ENCODE peak calls at places on chromosomes 4 and X, in four cellular contexts. F is K562, D is HepG2, K is GM12878. S is an unnamed sample.

GRCh38 chr4:67451464-67451863 is 93.8 kb downstream of the CENPC start:
- DNase-seq in F (no peak), D (no peak), K (no peak), S (no peak)

GRCh38 chr4:176758731-176759130 is 34.0 kb downstream of the VEGFC start:
- DNase-seq in F (no peak), D (no peak), K (no peak), S (no peak)

GRCh38 chr4:26719954-26720552 is 136.2 kb downstream of the TBC1D19 start:
- DNase-seq in F (peak), D (no peak), K (no peak), S (no peak)

GRCh38 chr4:14650127-14650526 is 352.2 kb upstream of the CPEB2 start:
- DNase-seq in F (no peak), D (no peak), K (no peak), S (no peak)

GRCh38 chr4:122968227-122968812 is 45.9 kb upstream of the NUDT6 start:
- DNase-seq in F (no peak), D (no peak), K (no peak), S (no peak)

GRCh38 chrX:104351173-104351769 is 96.5 kb upstream of the ESX1 start:
- DNase-seq in F (no peak), D (no peak), K (no peak), S (no peak)

GRCh38 chrX:46601283-46601682 is 27.7 kb downstream of the CHST7 start:
- DNase-seq in F (no peak), D (no peak), K (no peak), S (no peak)

GRCh38 chr4:183099537-183100297 is 660 bp downstream of the WWC2 start:
- DNase-seq in F (peak), D (peak), K (no peak), S (peak)

GRCh38 chrX:133983974-133984578 is 1.3 kb downstream of the GPC3 start:
- DNase-seq in F (no peak), D (no peak), K (no peak), S (no peak)

GRCh38 chrX:133986008-133986683 is 752 bp upstream of the GPC3 start:
- DNase-seq in F (no peak), D (no peak), K (no peak), S (no peak)

GRCh38 chrX:133987188-133987587 is 1.8 kb upstream of the GPC3 start:
- DNase-seq in F (no peak), D (peak), K (no peak), S (no peak)

GRCh38 chrX:133984857-133985163 is 584 bp downstream of the GPC3 start:
- DNase-seq in F (no peak), D (no peak), K (no peak), S (no peak)

DNA sequence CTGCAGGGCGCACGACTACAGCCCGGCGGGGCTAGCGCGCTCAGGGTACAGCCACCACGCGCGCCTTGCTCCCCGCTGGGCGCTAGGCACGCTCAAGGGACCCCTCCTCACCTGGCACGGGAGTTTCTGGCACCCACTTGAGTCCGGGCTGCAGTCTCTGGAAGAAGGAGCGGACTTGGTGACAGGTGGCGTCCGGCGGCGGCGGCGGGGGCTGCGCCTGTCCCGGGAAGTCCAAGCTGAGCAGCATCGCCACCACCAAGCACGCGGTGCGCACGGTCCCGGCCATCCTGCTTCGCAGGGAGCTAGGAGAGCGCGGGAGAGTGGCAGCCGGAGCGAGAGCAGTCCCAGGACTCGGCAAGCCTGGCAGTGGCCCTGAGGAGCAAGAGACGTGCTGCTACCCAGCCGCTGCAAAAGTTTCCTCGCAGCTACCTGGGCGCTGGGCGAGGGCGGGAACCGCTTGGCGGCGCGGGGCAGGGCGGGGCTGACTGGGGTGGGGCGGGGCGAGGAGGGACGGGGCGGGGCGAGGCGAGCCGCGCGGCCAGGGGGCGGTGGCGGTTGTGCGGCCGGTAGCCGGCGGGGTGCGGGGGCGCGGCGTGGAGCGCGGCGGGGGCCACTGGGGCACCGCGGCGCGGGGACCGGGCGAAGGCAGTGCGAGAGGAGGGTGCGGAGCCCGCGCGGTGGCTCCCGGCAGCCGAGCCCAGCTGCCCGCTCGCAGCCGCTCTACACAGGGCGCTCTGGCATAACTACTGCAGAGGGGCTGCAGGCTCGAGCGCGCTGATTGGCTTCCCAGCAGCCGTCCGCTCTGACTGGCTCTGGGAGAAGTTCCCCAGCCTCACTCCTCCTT is at the start of gene GPC3:
- DNase-seq in F (peak), D (peak), K (no peak), S (peak)
- TF ChIP-seq BHLHE40 in F (no peak), D (no peak), K (no peak), S (no peak)

GRCh38 chr4:162408309-162408708 is 244.5 kb upstream of the FSTL5 start:
- DNase-seq in F (no peak), D (no peak), K (no peak), S (no peak)
- TF ChIP-seq FOXM1 in F (no peak), D (no peak), K (no peak), S (no peak)

DNA sequence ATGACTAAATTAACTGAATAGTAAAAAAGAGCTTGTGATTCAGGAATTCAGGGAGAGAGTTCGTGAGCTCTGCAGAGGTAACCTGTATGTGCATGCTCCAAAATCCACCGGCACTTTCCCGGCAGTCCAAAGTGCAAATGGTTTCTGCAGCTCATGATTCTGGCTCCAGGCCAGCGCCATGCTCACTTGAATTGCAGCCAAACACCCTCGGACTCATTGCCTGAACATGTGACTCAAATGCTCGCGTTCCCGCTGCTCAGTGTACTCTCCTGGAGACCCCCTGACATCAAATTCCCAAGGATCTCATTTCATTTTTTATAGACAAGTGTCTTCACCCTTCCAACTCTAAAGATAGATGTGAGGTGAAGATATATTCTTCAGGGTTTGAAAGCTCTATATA is 44.1 kb upstream of the SH3RF1 start:
- DNase-seq in F (no peak), D (peak), K (no peak), S (peak)
- TF ChIP-seq BHLHE40 in F (no peak), D (peak), K (no peak), S (no peak)

GRCh38 chrX:130545796-130546195 is 144.0 kb downstream of the RBMX2 start:
- DNase-seq in F (no peak), D (no peak), K (no peak), S (no peak)

GRCh38 chrX:130543603-130544002 is 141.8 kb downstream of the RBMX2 start:
- DNase-seq in F (no peak), D (no peak), K (no peak), S (no peak)

GRCh38 chrX:130539721-130540321 is 138.0 kb downstream of the RBMX2 start:
- DNase-seq in F (peak), D (peak), K (no peak), S (peak)
- TF ChIP-seq FOXM1 in F (no peak), D (no peak), K (no peak), S (no peak)

GRCh38 chr4:5632043-5632440 is 76.3 kb downstream of the EVC2 start:
- DNase-seq in F (no peak), D (no peak), K (no peak), S (no peak)
- TF ChIP-seq BHLHE40 in F (no peak), D (no peak), K (no peak), S (no peak)

DNA sequence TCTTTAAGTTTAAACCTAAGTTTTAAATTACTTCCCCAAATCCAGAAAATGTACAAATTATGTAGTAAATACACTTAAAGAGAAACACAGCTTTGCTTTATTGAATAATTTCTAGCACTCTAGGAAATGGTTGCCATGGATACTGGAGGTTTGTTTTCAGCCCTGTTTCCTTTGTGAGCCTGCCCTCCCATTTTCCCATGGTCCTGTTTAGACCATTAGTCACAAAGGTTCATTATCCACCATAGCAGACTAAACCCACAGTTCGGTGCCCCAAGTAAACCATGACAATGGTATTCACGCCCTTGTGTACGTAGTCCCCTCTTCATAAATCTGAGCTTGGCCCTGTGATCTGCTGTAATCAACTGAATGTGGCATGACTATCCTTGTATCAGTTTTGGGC is 300.6 kb downstream of the LDB2 start:
- DNase-seq in F (no peak), D (peak), K (no peak), S (no peak)
- TF ChIP-seq FOXM1 in F (no peak), D (no peak), K (no peak), S (no peak)

GRCh38 chr4:6576512-6576911 is 1.5 kb downstream of the MAN2B2 start:
- DNase-seq in F (no peak), D (no peak), K (no peak), S (no peak)

GRCh38 chr4:6574747-6575502 is at the start of gene MAN2B2:
- DNase-seq in F (peak), D (peak), K (peak), S (peak)

GRCh38 chr4:6573551-6573950 is 1.4 kb upstream of the MAN2B2 start:
- DNase-seq in F (no peak), D (no peak), K (no peak), S (no peak)

GRCh38 chr4:6575503-6576240 is 683 bp downstream of the MAN2B2 start:
- DNase-seq in F (peak), D (no peak), K (no peak), S (no peak)

GRCh38 chr4:6573986-6574746 is 823 bp upstream of the MAN2B2 start:
- DNase-seq in F (no peak), D (no peak), K (no peak), S (no peak)
- TF ChIP-seq BHLHE40 in F (no peak), D (no peak), K (no peak), S (no peak)

GRCh38 chr4:2598661-2599654 is 62.5 kb downstream of the FAM193A start:
- DNase-seq in F (no peak), D (no peak), K (peak), S (no peak)
- TF ChIP-seq FOXM1 in F (no peak), D (no peak), K (no peak), S (no peak)

GRCh38 chr4:80014531-80014930 is 58.5 kb downstream of the ANTXR2 start:
- DNase-seq in F (no peak), D (no peak), K (no peak), S (no peak)

GRCh38 chr4:80012291-80012690 is 60.7 kb downstream of the ANTXR2 start:
- DNase-seq in F (no peak), D (no peak), K (no peak), S (no peak)

GRCh38 chr4:80008971-80009370 is 64.1 kb downstream of the ANTXR2 start:
- DNase-seq in F (no peak), D (no peak), K (no peak), S (no peak)

GRCh38 chr4:80010316-80010715 is 62.7 kb downstream of the ANTXR2 start:
- DNase-seq in F (no peak), D (no peak), K (no peak), S (no peak)

DNA sequence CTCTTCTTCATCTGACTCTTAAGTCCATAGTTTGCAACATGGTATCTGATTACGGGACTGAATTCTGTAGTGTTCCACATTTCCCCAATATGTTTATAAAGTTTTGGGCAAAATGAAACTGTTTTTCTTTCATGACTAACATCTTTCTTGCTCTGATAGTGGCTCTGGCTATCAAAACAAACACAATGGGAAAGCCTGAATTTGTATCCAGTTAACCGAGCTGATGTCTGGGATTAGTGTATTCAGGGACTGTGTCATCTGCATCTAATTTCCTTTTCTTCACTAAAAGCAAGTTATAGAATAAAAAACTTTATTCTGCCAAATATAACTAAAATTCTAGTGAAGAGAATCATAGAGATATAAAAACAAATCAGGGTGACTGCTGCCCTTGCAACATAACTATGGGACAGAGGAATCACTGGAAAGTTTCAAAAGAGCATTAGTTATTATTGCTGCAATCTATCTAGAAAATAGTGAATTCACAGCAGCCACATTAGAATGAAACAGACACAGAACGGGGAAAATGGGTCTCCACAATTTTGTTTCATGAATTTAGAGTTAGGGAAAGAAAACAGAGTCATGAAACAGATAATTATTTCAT is 61.3 kb downstream of the ANTXR2 start:
- DNase-seq in F (no peak), D (no peak), K (no peak), S (no peak)
- TF ChIP-seq BHLHE40 in F (no peak), D (no peak), K (no peak), S (no peak)